ENCODE peak calls at places on chromosomes 11 and 22, in ten cellular contexts. C, X, J, E, W, V, F, O, B and Q are unnamed samples.

GRCh38 chr11:62081378-62082291 is 42.2 kb upstream of the INCENP start:
- DNase-seq in F (peak; percentile 83), E (peak; percentile 94), J (peak; percentile 40), C (peak; percentile 80), W (peak; percentile 55), X (peak; percentile 32), B (peak; percentile 58), O (no peak), V (peak; percentile 84), Q (peak; percentile 83)

GRCh38 chr11:92607969-92608711 is 361.3 kb upstream of the MTNR1B start:
- DNase-seq in F (no peak), B (no peak), C (peak; percentile 1), O (no peak), E (no peak), X (no peak), V (no peak), J (no peak), W (no peak), Q (no peak)

GRCh38 chr11:79265756-79266322 is 175.0 kb downstream of the TENM4 start:
- DNase-seq in W (no peak), B (no peak), V (no peak), F (no peak), C (no peak), E (no peak), J (no peak), X (no peak), O (no peak), Q (no peak)

GRCh38 chr22:31104869-31105268 is 2.5 kb downstream of the SELENOM start:
- DNase-seq in V (no peak), E (peak; percentile 69), X (no peak), O (no peak), C (peak; percentile 12), F (no peak), J (no peak), B (no peak), W (no peak), Q (peak; percentile 39)

GRCh38 chr22:41511521-41511968 is 32.7 kb downstream of the POLR3H start:
- DNase-seq in E (no peak), V (no peak), O (no peak), F (peak; percentile 54), W (no peak), B (no peak), X (no peak), C (no peak), J (no peak), Q (no peak)

GRCh38 chr11:120400564-120401364 is 64.6 kb downstream of the ARHGEF12 start:
- DNase-seq in X (peak; percentile 94), W (no peak), E (no peak), B (peak; percentile 92), J (peak; percentile 8), O (no peak), C (peak; percentile 97), F (no peak), V (no peak), Q (peak; percentile 90)

GRCh38 chr22:44129614-44129976 is 51.1 kb upstream of the PARVG start:
- DNase-seq in X (no peak), B (no peak), O (no peak), C (peak; percentile 74), V (no peak), W (no peak), F (no peak), J (no peak), E (peak; percentile 6), Q (no peak)

GRCh38 chr11:46826310-46827044 is 19.6 kb downstream of the CKAP5 start:
- DNase-seq in O (peak; percentile 93), J (no peak), V (peak; percentile 87), E (peak; percentile 95), C (peak; percentile 92), W (peak; percentile 68), F (peak; percentile 91), B (peak; percentile 40), X (no peak), Q (peak; percentile 93)

GRCh38 chr11:16981651-16982194 is 32.5 kb downstream of the PLEKHA7 start:
- DNase-seq in V (no peak), O (no peak), C (peak; percentile 43), X (no peak), F (no peak), J (no peak), B (no peak), E (peak; percentile 61), W (no peak), Q (peak; percentile 98)

GRCh38 chr11:105673089-105673488 is 63.2 kb downstream of the GRIA4 start:
- DNase-seq in J (no peak), O (no peak), E (no peak), W (no peak), C (peak; percentile 66), X (no peak), B (peak; percentile 20), F (no peak), V (peak; percentile 49), Q (peak; percentile 84)

GRCh38 chr11:13462311-13462927 is 603 bp downstream of the BTBD10 start:
- DNase-seq in X (peak; percentile 56), C (peak; percentile 70), V (peak; percentile 76), W (peak; percentile 59), B (no peak), F (peak; percentile 78), E (no peak), O (no peak), J (no peak), Q (peak; percentile 40)

GRCh38 chr22:26550498-26551033 is 38.3 kb upstream of the TFIP11 start:
- DNase-seq in B (no peak), V (no peak), W (no peak), X (peak; percentile 91), J (peak; percentile 26), E (no peak), F (peak; percentile 62), C (peak; percentile 85), O (no peak), Q (peak; percentile 97)

GRCh38 chr11:113618360-113618759 is 87.7 kb downstream of the TMPRSS5 start:
- DNase-seq in O (no peak), B (no peak), W (no peak), X (peak; percentile 68), C (peak; percentile 81), V (no peak), E (no peak), J (no peak), F (no peak), Q (peak; percentile 86)

GRCh38 chr11:12853325-12853651 is 155.8 kb upstream of the RASSF10 start:
- DNase-seq in X (no peak), J (no peak), O (no peak), C (no peak), B (no peak), F (no peak), V (no peak), E (no peak), W (no peak), Q (no peak)

GRCh38 chr11:130110325-130111108 is 40.8 kb downstream of the APLP2 start:
- DNase-seq in X (no peak), B (no peak), E (no peak), O (no peak), C (no peak), W (no peak), J (no peak), F (no peak), V (no peak), Q (no peak)